ENCODE peak calls at places on chromosomes 13 and 19, in four cellular contexts. C is A549, Q is K562, N is HepG2. O is an unnamed sample.

GRCh38 chr13:41013834-41014233 is 5.3 kb downstream of the ELF1 start:
- DNase-seq in Q (no peak), N (no peak), C (no peak), O (no peak)

GRCh38 chr19:22335716-22336115 is 49.5 kb downstream of the ZNF729 start:
- DNase-seq in N (no peak), C (no peak), Q (no peak), O (no peak)

GRCh38 chr13:112744306-112745021 is 54.6 kb downstream of the ATP11A start:
- DNase-seq in N (no peak), Q (no peak), C (no peak), O (no peak)

GRCh38 chr19:45100202-45100600 is 7.2 kb downstream of the PPP1R37 start:
- DNase-seq in N (no peak), Q (no peak), C (no peak), O (no peak)

GRCh38 chr19:51124216-51124615 is 490 bp upstream of the SIGLEC9 start:
- DNase-seq in C (no peak), N (no peak), Q (no peak), O (no peak)

GRCh38 chr19:50568321-50569022 is at the start of gene LRRC4B:
- DNase-seq in Q (peak), C (no peak), N (no peak), O (peak)

GRCh38 chr19:447816-448546 is 12.9 kb downstream of the SHC2 start:
- DNase-seq in Q (no peak), N (no peak), C (no peak), O (no peak)

GRCh38 chr13:77697208-77698103 is at the start of gene SLAIN1:
- DNase-seq in Q (peak), C (peak), N (peak), O (peak)

GRCh38 chr13:47898080-47898479 is 103.0 kb downstream of the SUCLA2 start:
- DNase-seq in N (peak), C (no peak), Q (no peak), O (no peak)

GRCh38 chr19:17775245-17775927 is 19.6 kb upstream of the B3GNT3 start:
- DNase-seq in N (peak), C (no peak), Q (peak), O (peak)

GRCh38 chr13:34391071-34391470 is 551.0 kb upstream of the NBEA start:
- DNase-seq in Q (no peak), N (no peak), C (peak), O (no peak)

GRCh38 chr19:5607318-5608270 is 15.0 kb downstream of the SAFB2 start:
- DNase-seq in N (no peak), Q (no peak), C (no peak), O (no peak)

GRCh38 chr13:52845766-52846566 is 2.5 kb downstream of the PCDH8 start:
- DNase-seq in N (no peak), Q (no peak), C (no peak), O (peak)

GRCh38 chr13:74978596-74978995 is 503.4 kb downstream of the TBC1D4 start:
- DNase-seq in C (no peak), Q (no peak), N (no peak), O (no peak)

GRCh38 chr13:45833663-45834062 is 17.9 kb downstream of the SIAH3 start:
- DNase-seq in C (no peak), Q (no peak), N (no peak), O (no peak)
- TF ChIP-seq NR3C1 in C (no peak), Q (no peak), N (no peak), O (no peak)

GRCh38 chr19:46402725-46403124 is 10.6 kb downstream of the CCDC8 start:
- DNase-seq in N (no peak), Q (no peak), C (no peak), O (no peak)

GRCh38 chr19:46404039-46404883 is 9.1 kb downstream of the CCDC8 start:
- DNase-seq in Q (peak), C (peak), N (peak), O (peak)

GRCh38 chr19:46407891-46408426 is 5.4 kb downstream of the CCDC8 start:
- DNase-seq in Q (no peak), C (no peak), N (no peak), O (no peak)

GRCh38 chr19:46408611-46409039 is 4.7 kb downstream of the CCDC8 start:
- DNase-seq in C (no peak), N (peak), Q (no peak), O (no peak)

DNA sequence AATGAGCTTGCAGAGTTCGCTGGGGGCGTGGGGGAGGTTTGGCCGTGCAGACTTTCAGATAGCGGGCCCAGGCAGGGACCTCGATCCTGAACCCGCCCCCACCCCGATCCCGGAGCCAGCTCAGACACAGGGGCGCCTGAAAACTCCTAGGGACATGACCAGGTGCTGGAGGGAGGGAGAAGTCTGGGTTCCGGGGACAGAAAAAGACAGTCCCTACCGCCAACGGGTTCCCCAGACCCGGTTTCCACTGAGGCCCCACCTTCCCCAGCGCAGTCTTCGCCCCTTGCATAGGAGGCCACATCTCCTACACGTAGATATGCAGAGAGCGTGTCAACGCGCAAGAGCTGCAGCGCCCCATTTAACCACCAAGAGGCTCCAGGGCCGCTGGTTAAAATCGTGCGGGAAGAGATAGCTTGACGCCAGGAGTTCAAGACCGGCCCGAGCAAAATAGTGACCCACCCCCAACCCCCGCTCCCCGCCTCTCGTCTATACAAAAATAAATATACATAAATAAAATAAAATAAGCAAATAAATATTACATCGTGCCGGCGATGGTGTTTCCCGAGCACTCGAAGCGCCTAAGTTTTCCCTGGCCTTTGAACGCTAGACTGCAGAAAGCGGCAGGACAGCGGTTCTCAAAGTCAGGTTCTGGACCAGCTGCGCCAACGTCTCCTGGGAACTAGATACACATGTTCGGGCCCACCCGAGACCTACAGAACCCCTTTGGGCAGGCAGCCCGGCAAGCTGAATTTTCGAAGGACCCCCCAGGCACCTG is 8.3 kb downstream of the CCDC8 start:
- DNase-seq in N (peak), Q (peak), C (peak), O (peak)
- TF ChIP-seq NR3C1 in N (no peak), Q (no peak), C (no peak), O (no peak)

DNA sequence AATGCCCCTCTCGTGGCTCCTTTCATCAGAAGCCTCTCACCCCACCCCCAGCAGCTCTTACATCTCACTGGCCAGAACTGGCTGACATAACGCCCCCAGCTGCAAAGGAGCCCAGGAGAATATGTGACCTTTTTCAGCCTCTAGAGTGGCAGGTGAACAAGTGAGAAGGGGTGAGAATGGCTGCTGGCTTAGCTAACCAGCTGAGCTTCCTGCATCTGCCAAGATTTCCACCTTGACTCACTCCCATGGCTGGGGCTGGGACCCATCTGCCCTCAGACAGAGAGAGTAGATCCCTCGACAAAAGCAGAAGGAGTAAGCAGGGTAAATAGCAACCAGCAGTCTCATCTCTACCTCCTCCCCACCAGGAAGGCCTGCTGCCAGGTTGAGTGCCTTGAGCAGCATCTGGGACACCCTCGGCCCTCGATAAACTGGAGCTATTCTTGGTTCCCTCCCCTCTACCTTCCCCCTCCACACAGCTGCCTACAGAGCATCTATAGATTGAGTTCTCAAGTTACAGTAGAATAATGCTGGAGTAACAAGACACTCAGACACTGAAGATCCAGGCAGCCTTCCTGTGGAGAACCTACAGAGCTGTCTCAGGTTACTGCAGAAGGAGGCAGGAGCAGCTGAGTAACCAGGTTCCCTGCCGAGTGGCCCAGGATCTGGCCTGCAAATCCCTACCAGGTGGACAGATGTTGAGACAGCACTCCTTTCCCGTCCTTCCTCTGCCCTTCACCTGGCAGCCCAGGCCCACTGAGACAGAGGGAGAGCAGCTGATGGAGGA is 15.5 kb downstream of the KASH5 start:
- DNase-seq in Q (no peak), N (no peak), C (no peak), O (peak)
- TF ChIP-seq NR3C1 in Q (no peak), N (no peak), C (no peak), O (no peak)

GRCh38 chr19:15280915-15281683 is 48.9 kb upstream of the EPHX3 start:
- DNase-seq in N (peak), Q (no peak), C (no peak), O (no peak)
- TF ChIP-seq NR3C1 in N (no peak), Q (no peak), C (no peak), O (no peak)

GRCh38 chr13:42876810-42877550 is 95.6 kb downstream of the FAM216B start:
- DNase-seq in C (no peak), Q (no peak), N (no peak), O (no peak)
- TF ChIP-seq NR3C1 in C (no peak), Q (no peak), N (no peak), O (no peak)